ENCODE peak calls at places on chromosomes 12 and 14, in five cellular contexts. L, V, E, F and S are unnamed samples. For H3K27me3, the result is how much of the 10 kb centered on the place peaks cover.

GRCh38 chr12:127984386-127985055 is 282.4 kb upstream of the TMEM132C start:
- DNase-seq in L (no peak), V (no peak), E (peak), F (no peak), S (no peak)

GRCh38 chr12:31226639-31227038 is 99.3 kb downstream of the SINHCAF start:
- DNase-seq in L (no peak), V (no peak), E (no peak), F (no peak), S (no peak)

GRCh38 chr12:466762-467161 is 7.0 kb downstream of the B4GALNT3 start:
- DNase-seq in L (no peak), V (no peak), E (no peak), F (no peak), S (no peak)

GRCh38 chr12:54300732-54301427 is at the start of gene NFE2:
- DNase-seq in L (peak), V (peak), E (peak), F (peak), S (no peak)

GRCh38 chr14:36319899-36320209 is 583 bp downstream of the MBIP start:
- DNase-seq in L (no peak), V (no peak), E (no peak), F (no peak), S (no peak)

GRCh38 chr12:15131462-15131861 is 89.8 kb downstream of the RERG start:
- DNase-seq in L (no peak), V (no peak), E (peak), F (peak), S (no peak)

GRCh38 chr14:102238131-102238530 is 66.8 kb downstream of the MOK start:
- DNase-seq in L (no peak), V (no peak), E (peak), F (no peak), S (no peak)

GRCh38 chr14:59739794-59740193 is 130.8 kb downstream of the RTN1 start:
- DNase-seq in L (no peak), V (peak), E (no peak), F (peak), S (no peak)

GRCh38 chr12:6468283-6468575 is 2.2 kb downstream of the VAMP1 start:
- DNase-seq in L (no peak), V (no peak), E (peak), F (no peak), S (no peak)

GRCh38 chr12:111180830-111181726 is 187.8 kb downstream of the PHETA1 start:
- DNase-seq in L (no peak), V (peak), E (no peak), F (peak), S (no peak)

GRCh38 chr14:72524230-72524629 is 369.7 kb downstream of the DPF3 start:
- DNase-seq in L (no peak), V (no peak), E (no peak), F (no peak), S (no peak)

GRCh38 chr12:30980886-30981662 is 54.5 kb downstream of the TSPAN11 start:
- DNase-seq in L (no peak), V (no peak), E (no peak), F (no peak), S (no peak)

GRCh38 chr12:56591111-56591510 is 39.0 kb downstream of the BAZ2A start:
- DNase-seq in L (peak), V (no peak), E (no peak), F (no peak), S (no peak)

GRCh38 chr14:60311417-60311816 is 62.4 kb downstream of the PPM1A start:
- DNase-seq in L (no peak), V (no peak), E (peak), F (no peak), S (no peak)

GRCh38 chr12:120229583-120230325 is 28.8 kb upstream of the RPLP0 start:
- DNase-seq in L (peak), V (no peak), E (peak), F (no peak), S (no peak)

GRCh38 chr14:101444116-101444515 is 117.2 kb upstream of the DIO3 start:
- DNase-seq in L (no peak), V (no peak), E (peak), F (no peak), S (no peak)

GRCh38 chr12:31749024-31749704 is 20.3 kb upstream of the AMN1 start:
- DNase-seq in L (no peak), V (peak), E (peak), F (peak), S (peak)

GRCh38 chr12:132386926-132387497 is 57.6 kb upstream of the GALNT9 start:
- DNase-seq in L (no peak), V (no peak), E (no peak), F (no peak), S (no peak)

GRCh38 chr12:18239561-18239960 is 21.8 kb upstream of the PIK3C2G start:
- DNase-seq in L (no peak), V (no peak), E (no peak), F (no peak), S (no peak)

GRCh38 chr12:990308-990648 is 745 bp upstream of the ERC1 start:
- DNase-seq in L (peak), V (peak), E (peak), F (peak), S (peak)

GRCh38 chr12:87924149-87924548 is 105.1 kb downstream of the C12orf50 start:
- DNase-seq in L (no peak), V (no peak), E (no peak), F (no peak), S (no peak)

GRCh38 chr12:90036641-90037040 is 328.0 kb upstream of the ATP2B1 start:
- DNase-seq in L (no peak), V (no peak), E (peak), F (no peak), S (no peak)

GRCh38 chr12:106522708-106523107 is 60.1 kb upstream of the RFX4 start:
- DNase-seq in L (no peak), V (no peak), E (no peak), F (no peak), S (peak)

GRCh38 chr12:4031703-4032291 is 158.6 kb upstream of the PARP11 start:
- DNase-seq in L (no peak), V (peak), E (peak), F (peak), S (no peak)

GRCh38 chr14:23123419-23123818 is 4.4 kb upstream of the CEBPE start:
- DNase-seq in L (no peak), V (no peak), E (peak), F (peak), S (no peak)

GRCh38 chr14:89618821-89619551 is 202.0 kb upstream of the FOXN3 start:
- DNase-seq in L (peak), V (peak), E (peak), F (peak), S (peak)

DNA sequence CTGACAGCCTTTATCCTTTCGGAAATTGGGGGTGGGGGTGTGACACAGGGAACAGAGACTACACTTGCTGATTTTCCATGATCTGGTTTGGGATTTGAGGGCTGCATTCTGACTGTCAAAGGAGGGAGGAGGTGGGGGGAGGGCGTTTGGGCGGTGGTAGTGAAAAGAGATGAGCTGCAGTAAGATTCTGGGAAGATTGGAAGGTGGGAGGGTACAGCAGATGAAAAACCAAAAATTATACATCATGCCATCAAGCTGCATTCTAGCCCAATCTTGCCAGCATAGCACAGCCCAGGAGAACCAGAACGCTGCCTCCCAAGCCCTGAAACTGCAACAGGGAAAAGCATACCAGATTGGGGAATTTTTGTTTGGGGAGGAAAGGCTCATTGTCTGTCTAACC is 2.4 kb downstream of the RND1 start:
- DNase-seq in L (no peak), V (no peak), E (no peak), F (no peak), S (no peak)
- H3K27me3 ChIP-seq in L (under half), V (under half), E (under half), F (under half), S (under half)

DNA sequence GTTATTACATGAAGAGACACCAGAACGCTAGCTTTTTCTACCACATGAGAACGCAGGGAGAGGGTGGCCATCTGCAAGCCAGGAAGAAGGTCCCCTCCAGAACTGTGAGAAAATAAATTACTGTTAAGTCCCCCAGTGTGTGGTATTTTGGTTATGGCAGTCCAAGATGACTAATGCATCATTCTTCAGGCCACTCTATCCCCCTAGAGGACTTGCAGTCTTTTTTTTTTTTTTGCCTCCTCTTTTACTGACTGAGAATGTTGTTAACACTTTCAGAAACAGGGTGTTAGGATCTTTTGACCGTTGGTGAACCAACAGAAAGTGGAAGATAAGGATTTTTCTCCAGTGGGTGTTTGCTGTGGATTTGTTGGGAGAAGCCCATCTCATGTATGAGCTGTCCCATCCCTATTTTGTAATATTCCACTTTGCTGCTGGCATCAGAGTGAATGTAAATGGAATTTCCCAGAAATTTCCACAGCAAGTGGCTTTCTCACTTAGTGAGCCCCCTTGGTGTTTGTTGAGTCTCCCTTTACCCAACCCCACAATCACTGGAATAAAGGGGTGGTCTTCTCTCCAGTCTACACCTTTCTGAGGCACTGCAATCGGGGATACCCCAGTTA is 37.9 kb downstream of the MARK3 start:
- DNase-seq in L (no peak), V (no peak), E (no peak), F (no peak), S (no peak)
- H3K4me3 ChIP-seq in L (no peak), V (no peak), E (no peak), F (no peak), S (no peak)

DNA sequence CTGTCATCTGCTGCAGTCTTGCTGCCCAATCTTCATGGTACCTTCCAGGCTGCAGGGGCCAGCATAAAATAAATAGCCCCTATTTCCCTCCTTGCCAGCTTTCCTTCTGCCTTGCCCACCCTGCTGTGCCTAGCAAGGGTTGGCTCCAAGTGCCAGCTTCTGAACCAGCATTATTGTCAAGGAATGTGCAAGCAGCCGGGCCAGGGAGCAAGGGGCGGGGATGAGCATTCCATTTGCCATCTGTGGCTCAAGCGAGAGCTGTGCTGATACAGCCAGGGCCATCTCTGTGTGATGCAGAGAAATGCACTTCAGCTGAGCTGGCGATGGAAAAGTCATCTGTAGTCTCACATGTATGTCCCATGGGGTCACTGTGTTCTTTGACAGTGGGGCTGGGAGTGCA is 137.2 kb downstream of the SUDS3 start:
- DNase-seq in L (no peak), V (no peak), E (no peak), F (no peak), S (no peak)
- H3K27me3 ChIP-seq in L (under half), V (under half), E (under half), F (under half), S (under half)

DNA sequence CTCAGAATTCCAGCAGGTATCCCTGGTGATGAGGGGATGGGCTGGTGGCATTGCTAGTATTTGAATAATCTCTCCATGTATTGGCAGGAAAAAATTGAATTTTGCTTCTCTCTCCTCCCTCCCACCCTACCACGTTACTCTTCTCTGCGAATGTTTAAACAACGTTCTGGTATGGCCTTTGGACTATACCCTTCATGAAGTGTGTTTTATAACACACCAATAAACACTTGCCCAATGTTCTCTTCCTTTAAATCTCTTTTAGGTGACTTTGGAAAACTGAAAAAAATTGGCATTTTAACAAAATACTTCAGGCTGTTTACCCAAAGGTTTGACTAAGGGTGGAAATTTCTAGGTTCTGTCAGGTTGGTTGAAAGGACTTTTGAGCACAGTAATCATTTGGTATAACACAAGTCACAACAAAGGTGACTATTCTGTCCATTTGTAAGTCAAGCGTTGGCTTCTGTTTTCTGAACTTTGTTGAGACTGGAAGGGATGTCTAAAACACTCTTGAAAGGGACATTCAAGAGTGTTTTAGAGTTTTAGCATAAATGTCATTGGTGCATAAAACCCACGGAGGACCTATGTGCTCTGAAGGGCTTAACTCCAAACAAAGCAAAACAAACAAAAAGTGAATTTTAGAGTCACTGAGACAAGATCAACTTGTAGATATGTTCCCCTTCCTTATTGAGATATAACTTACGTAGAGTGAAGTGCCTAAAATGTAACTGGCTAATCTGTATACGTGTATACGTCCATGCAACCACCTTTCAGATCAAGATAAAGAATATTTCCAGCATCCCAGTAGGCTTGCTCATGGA is 446.9 kb downstream of the AEBP2 start:
- DNase-seq in L (no peak), V (no peak), E (no peak), F (no peak), S (no peak)
- H3K4me3 ChIP-seq in L (no peak), V (no peak), E (no peak), F (no peak), S (no peak)

DNA sequence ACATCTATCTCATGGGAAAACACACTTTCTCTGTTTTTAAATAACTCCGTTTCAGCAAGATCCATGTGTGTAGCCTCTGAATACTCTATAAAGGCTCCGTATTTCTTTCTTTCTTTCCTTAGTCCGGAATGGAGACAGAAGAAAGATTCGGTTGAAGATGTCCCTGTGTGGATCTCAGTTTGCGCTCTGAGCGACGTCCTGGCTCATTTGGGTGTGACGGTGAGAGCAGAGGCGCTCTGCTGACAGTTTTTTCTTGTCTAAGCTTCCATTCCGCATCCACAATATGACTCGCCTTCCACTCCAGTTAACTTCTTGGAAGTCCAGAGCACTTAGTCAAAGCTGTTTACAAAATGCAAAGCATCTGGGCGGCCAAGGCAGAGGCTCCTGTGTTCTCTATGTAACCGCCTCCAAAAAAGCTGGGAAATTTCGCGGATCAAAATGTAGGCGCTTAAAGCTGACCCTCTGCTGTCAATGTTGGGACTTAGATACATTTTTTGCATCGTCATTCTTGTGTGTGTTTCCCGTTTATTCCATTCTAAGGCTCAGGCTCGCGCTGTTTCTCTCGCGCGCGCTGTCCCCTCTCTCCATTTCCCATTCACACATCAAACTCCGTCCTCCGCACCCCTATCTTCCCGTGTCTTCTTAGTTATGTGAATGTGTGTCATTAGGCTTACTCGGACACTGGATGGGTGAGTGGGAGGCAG is 910 bp upstream of the FLRT2 start:
- DNase-seq in L (peak), V (no peak), E (peak), F (peak), S (no peak)
- H3K27me3 ChIP-seq in L (under half), V (under half), E (under half), F (under half), S (under half)

GRCh38 chr14:96584907-96585671 is 82.9 kb downstream of the PAPOLA start:
- DNase-seq in L (no peak), V (no peak), E (no peak), F (no peak), S (no peak)
- H3K4me3 ChIP-seq in L (no peak), V (no peak), E (no peak), F (no peak), S (no peak)

GRCh38 chr12:114690267-114691135 is 6.5 kb upstream of the TBX3 start:
- DNase-seq in L (no peak), V (no peak), E (no peak), F (no peak), S (no peak)
- H3K27me3 ChIP-seq in L (half or more), V (half or more), E (under half), F (under half), S (under half)

GRCh38 chr14:70886421-70887206 is 20.6 kb upstream of the PCNX1 start:
- DNase-seq in L (no peak), V (peak), E (no peak), F (peak), S (peak)

GRCh38 chr14:70885343-70886014 is 21.8 kb upstream of the PCNX1 start:
- DNase-seq in L (no peak), V (no peak), E (no peak), F (no peak), S (no peak)

GRCh38 chr14:70888681-70889175 is 18.5 kb upstream of the PCNX1 start:
- DNase-seq in L (no peak), V (peak), E (peak), F (no peak), S (peak)

GRCh38 chr14:70888151-70888499 is 19.1 kb upstream of the PCNX1 start:
- DNase-seq in L (no peak), V (no peak), E (no peak), F (no peak), S (no peak)

DNA sequence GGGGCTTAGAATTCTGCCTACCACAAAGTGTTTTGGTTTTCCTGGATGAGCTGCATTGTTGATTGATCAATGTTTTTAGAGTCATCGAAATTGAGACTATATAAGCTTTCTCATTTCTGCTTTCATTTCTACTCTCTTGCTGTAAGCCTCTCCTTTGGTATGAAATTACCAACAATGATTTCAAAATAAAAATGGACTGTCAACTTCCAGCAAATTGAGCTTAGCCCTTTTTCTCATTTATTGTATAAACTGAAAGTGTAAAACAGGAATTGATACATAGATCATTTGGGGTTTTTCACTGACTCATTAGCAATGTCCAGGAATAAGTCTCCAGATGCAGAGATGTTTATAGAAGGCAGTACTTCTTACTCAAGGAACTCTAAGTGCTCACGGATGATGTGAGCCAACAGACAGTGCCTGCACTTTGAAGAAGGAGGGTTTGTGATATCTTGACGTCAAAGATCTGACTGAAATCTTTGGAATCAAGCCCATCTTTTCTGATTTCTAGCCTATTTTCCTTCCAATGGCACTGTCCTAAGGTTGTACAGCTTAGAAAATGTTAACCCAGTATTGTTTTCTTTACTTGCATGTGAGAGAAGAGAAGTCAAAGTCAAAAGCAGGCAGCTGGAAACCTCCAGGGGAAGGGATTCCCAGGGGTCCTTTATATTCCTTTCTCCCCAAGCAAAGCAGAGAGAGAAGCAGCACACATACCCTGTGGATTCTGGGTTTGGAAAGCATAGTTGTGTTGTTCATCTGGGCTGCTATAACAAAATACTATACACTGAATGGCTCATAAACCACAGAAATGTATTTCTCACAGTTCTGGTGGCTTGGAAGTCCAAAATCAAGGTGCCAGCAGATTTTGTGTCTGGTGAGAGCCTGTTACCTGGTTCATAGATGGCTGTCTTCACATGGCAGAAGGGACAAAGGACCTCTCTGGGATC is 19.8 kb upstream of the PCNX1 start:
- DNase-seq in L (no peak), V (no peak), E (no peak), F (peak), S (no peak)
- H3K4me3 ChIP-seq in L (no peak), V (no peak), E (no peak), F (no peak), S (peak)